ENCODE peak calls at places on chromosomes 11 and 22, in nine cellular contexts. One of them, this sample, is unnamed.

GRCh38 chr11:111845256-111846028 is 25.9 kb downstream of the ALG9 start:
- DNase-seq in mucosa of gallbladder: no peak
- DNase-seq in C1 segment of cervical spinal cord: no peak
- DNase-seq in hypothalamus: no peak
- DNase-seq in NCI-H1105 treated with DMSO at 0.1 percent for 48 hours: no peak
- DNase-seq in neural progenitor cell: no peak
- DNase-seq in GM03348: no peak
- DNase-seq in iPS-NIHi11: no peak
- DNase-seq in activated naive CD8-positive, alpha-beta T cell treated with anti-CD3 and anti-CD28 coated beads, Interleukin-2, amount 10 ng/mL, durations not matched to agents 7 days and 5 days: no peak
- DNase-seq in this sample: peak

GRCh38 chr11:1218256-1218787 is 4.5 kb upstream of the MUC5B start:
- DNase-seq in activated naive CD8-positive, alpha-beta T cell treated with anti-CD3 and anti-CD28 coated beads, Interleukin-2, amount 10 ng/mL, durations not matched to agents 7 days and 5 days: no peak
- DNase-seq in neural progenitor cell: no peak
- DNase-seq in NCI-H1105 treated with DMSO at 0.1 percent for 48 hours: no peak
- DNase-seq in C1 segment of cervical spinal cord: no peak
- DNase-seq in GM03348: no peak
- DNase-seq in mucosa of gallbladder: no peak
- DNase-seq in iPS-NIHi11: peak
- DNase-seq in hypothalamus: no peak
- DNase-seq in this sample: no peak

GRCh38 chr11:60870733-60871377 is 3.5 kb downstream of the ZP1 start:
- DNase-seq in activated naive CD8-positive, alpha-beta T cell treated with anti-CD3 and anti-CD28 coated beads, Interleukin-2, amount 10 ng/mL, durations not matched to agents 7 days and 5 days: peak
- DNase-seq in hypothalamus: no peak
- DNase-seq in neural progenitor cell: no peak
- DNase-seq in mucosa of gallbladder: no peak
- DNase-seq in GM03348: no peak
- DNase-seq in NCI-H1105 treated with DMSO at 0.1 percent for 48 hours: no peak
- DNase-seq in C1 segment of cervical spinal cord: no peak
- DNase-seq in iPS-NIHi11: no peak
- DNase-seq in this sample: no peak

GRCh38 chr11:7573558-7574296 is 59.9 kb downstream of the PPFIBP2 start:
- DNase-seq in iPS-NIHi11: peak
- DNase-seq in mucosa of gallbladder: peak
- DNase-seq in GM03348: no peak
- DNase-seq in hypothalamus: no peak
- DNase-seq in C1 segment of cervical spinal cord: no peak
- DNase-seq in NCI-H1105 treated with DMSO at 0.1 percent for 48 hours: no peak
- DNase-seq in neural progenitor cell: no peak
- DNase-seq in activated naive CD8-positive, alpha-beta T cell treated with anti-CD3 and anti-CD28 coated beads, Interleukin-2, amount 10 ng/mL, durations not matched to agents 7 days and 5 days: no peak
- DNase-seq in this sample: peak

GRCh38 chr11:5280582-5281102 is 10.9 kb upstream of the HBE1 start:
- DNase-seq in hypothalamus: peak
- DNase-seq in neural progenitor cell: peak
- DNase-seq in iPS-NIHi11: peak
- DNase-seq in GM03348: peak
- DNase-seq in mucosa of gallbladder: peak
- DNase-seq in C1 segment of cervical spinal cord: no peak
- DNase-seq in NCI-H1105 treated with DMSO at 0.1 percent for 48 hours: no peak
- DNase-seq in activated naive CD8-positive, alpha-beta T cell treated with anti-CD3 and anti-CD28 coated beads, Interleukin-2, amount 10 ng/mL, durations not matched to agents 7 days and 5 days: no peak
- DNase-seq in this sample: peak

GRCh38 chr22:41418717-41419116 is 27.9 kb downstream of the TOB2 start:
- DNase-seq in NCI-H1105 treated with DMSO at 0.1 percent for 48 hours: no peak
- DNase-seq in GM03348: no peak
- DNase-seq in C1 segment of cervical spinal cord: no peak
- DNase-seq in hypothalamus: no peak
- DNase-seq in iPS-NIHi11: no peak
- DNase-seq in mucosa of gallbladder: no peak
- DNase-seq in neural progenitor cell: no peak
- DNase-seq in activated naive CD8-positive, alpha-beta T cell treated with anti-CD3 and anti-CD28 coated beads, Interleukin-2, amount 10 ng/mL, durations not matched to agents 7 days and 5 days: no peak
- DNase-seq in this sample: no peak

GRCh38 chr22:37197451-37198289 is 9.6 kb upstream of the C1QTNF6 start:
- DNase-seq in mucosa of gallbladder: peak
- DNase-seq in iPS-NIHi11: no peak
- DNase-seq in neural progenitor cell: no peak
- DNase-seq in GM03348: no peak
- DNase-seq in activated naive CD8-positive, alpha-beta T cell treated with anti-CD3 and anti-CD28 coated beads, Interleukin-2, amount 10 ng/mL, durations not matched to agents 7 days and 5 days: peak
- DNase-seq in hypothalamus: no peak
- DNase-seq in C1 segment of cervical spinal cord: peak
- DNase-seq in NCI-H1105 treated with DMSO at 0.1 percent for 48 hours: peak
- DNase-seq in this sample: peak

GRCh38 chr11:79973701-79974626 is 533.1 kb upstream of the TENM4 start:
- DNase-seq in mucosa of gallbladder: peak
- DNase-seq in GM03348: peak
- DNase-seq in neural progenitor cell: peak
- DNase-seq in C1 segment of cervical spinal cord: no peak
- DNase-seq in NCI-H1105 treated with DMSO at 0.1 percent for 48 hours: no peak
- DNase-seq in iPS-NIHi11: peak
- DNase-seq in activated naive CD8-positive, alpha-beta T cell treated with anti-CD3 and anti-CD28 coated beads, Interleukin-2, amount 10 ng/mL, durations not matched to agents 7 days and 5 days: no peak
- DNase-seq in hypothalamus: no peak
- DNase-seq in this sample: no peak

GRCh38 chr11:70423523-70424505 is 25.5 kb downstream of the CTTN start:
- DNase-seq in NCI-H1105 treated with DMSO at 0.1 percent for 48 hours: no peak
- DNase-seq in iPS-NIHi11: peak
- DNase-seq in GM03348: peak
- DNase-seq in hypothalamus: no peak
- DNase-seq in activated naive CD8-positive, alpha-beta T cell treated with anti-CD3 and anti-CD28 coated beads, Interleukin-2, amount 10 ng/mL, durations not matched to agents 7 days and 5 days: no peak
- DNase-seq in mucosa of gallbladder: no peak
- DNase-seq in C1 segment of cervical spinal cord: no peak
- DNase-seq in neural progenitor cell: peak
- DNase-seq in this sample: no peak

GRCh38 chr11:134365011-134365925 is 33.5 kb downstream of the GLB1L2 start:
- DNase-seq in hypothalamus: no peak
- DNase-seq in activated naive CD8-positive, alpha-beta T cell treated with anti-CD3 and anti-CD28 coated beads, Interleukin-2, amount 10 ng/mL, durations not matched to agents 7 days and 5 days: no peak
- DNase-seq in neural progenitor cell: no peak
- DNase-seq in NCI-H1105 treated with DMSO at 0.1 percent for 48 hours: no peak
- DNase-seq in mucosa of gallbladder: no peak
- DNase-seq in GM03348: no peak
- DNase-seq in C1 segment of cervical spinal cord: no peak
- DNase-seq in iPS-NIHi11: no peak
- DNase-seq in this sample: no peak

GRCh38 chr11:28547395-28547794 is 439.2 kb downstream of the METTL15 start:
- DNase-seq in NCI-H1105 treated with DMSO at 0.1 percent for 48 hours: no peak
- DNase-seq in neural progenitor cell: peak
- DNase-seq in iPS-NIHi11: no peak
- DNase-seq in C1 segment of cervical spinal cord: no peak
- DNase-seq in hypothalamus: no peak
- DNase-seq in mucosa of gallbladder: no peak
- DNase-seq in activated naive CD8-positive, alpha-beta T cell treated with anti-CD3 and anti-CD28 coated beads, Interleukin-2, amount 10 ng/mL, durations not matched to agents 7 days and 5 days: no peak
- DNase-seq in GM03348: no peak
- DNase-seq in this sample: no peak

GRCh38 chr11:65870706-65871681 is 1.6 kb downstream of the EFEMP2 start:
- DNase-seq in NCI-H1105 treated with DMSO at 0.1 percent for 48 hours: no peak
- DNase-seq in iPS-NIHi11: no peak
- DNase-seq in GM03348: no peak
- DNase-seq in hypothalamus: no peak
- DNase-seq in mucosa of gallbladder: no peak
- DNase-seq in neural progenitor cell: no peak
- DNase-seq in activated naive CD8-positive, alpha-beta T cell treated with anti-CD3 and anti-CD28 coated beads, Interleukin-2, amount 10 ng/mL, durations not matched to agents 7 days and 5 days: no peak
- DNase-seq in C1 segment of cervical spinal cord: no peak
- DNase-seq in this sample: no peak

GRCh38 chr11:16776716-16777115 is 38.3 kb downstream of the C11orf58 start:
- DNase-seq in C1 segment of cervical spinal cord: peak
- DNase-seq in GM03348: peak
- DNase-seq in hypothalamus: no peak
- DNase-seq in iPS-NIHi11: no peak
- DNase-seq in activated naive CD8-positive, alpha-beta T cell treated with anti-CD3 and anti-CD28 coated beads, Interleukin-2, amount 10 ng/mL, durations not matched to agents 7 days and 5 days: no peak
- DNase-seq in mucosa of gallbladder: no peak
- DNase-seq in neural progenitor cell: no peak
- DNase-seq in NCI-H1105 treated with DMSO at 0.1 percent for 48 hours: no peak
- DNase-seq in this sample: no peak

GRCh38 chr11:46669606-46670243 is 30.7 kb downstream of the ARHGAP1 start:
- DNase-seq in GM03348: no peak
- DNase-seq in C1 segment of cervical spinal cord: no peak
- DNase-seq in mucosa of gallbladder: no peak
- DNase-seq in NCI-H1105 treated with DMSO at 0.1 percent for 48 hours: peak
- DNase-seq in activated naive CD8-positive, alpha-beta T cell treated with anti-CD3 and anti-CD28 coated beads, Interleukin-2, amount 10 ng/mL, durations not matched to agents 7 days and 5 days: no peak
- DNase-seq in iPS-NIHi11: peak
- DNase-seq in neural progenitor cell: peak
- DNase-seq in hypothalamus: no peak
- DNase-seq in this sample: no peak

GRCh38 chr11:75400110-75400865 is 970 bp downstream of the RPS3 start:
- DNase-seq in iPS-NIHi11: no peak
- DNase-seq in C1 segment of cervical spinal cord: no peak
- DNase-seq in mucosa of gallbladder: no peak
- DNase-seq in GM03348: peak
- DNase-seq in activated naive CD8-positive, alpha-beta T cell treated with anti-CD3 and anti-CD28 coated beads, Interleukin-2, amount 10 ng/mL, durations not matched to agents 7 days and 5 days: no peak
- DNase-seq in hypothalamus: no peak
- DNase-seq in neural progenitor cell: no peak
- DNase-seq in NCI-H1105 treated with DMSO at 0.1 percent for 48 hours: peak
- DNase-seq in this sample: peak

GRCh38 chr11:129458756-129459535 is 83.3 kb downstream of the BARX2 start:
- DNase-seq in iPS-NIHi11: no peak
- DNase-seq in neural progenitor cell: no peak
- DNase-seq in C1 segment of cervical spinal cord: no peak
- DNase-seq in activated naive CD8-positive, alpha-beta T cell treated with anti-CD3 and anti-CD28 coated beads, Interleukin-2, amount 10 ng/mL, durations not matched to agents 7 days and 5 days: no peak
- DNase-seq in GM03348: no peak
- DNase-seq in mucosa of gallbladder: no peak
- DNase-seq in NCI-H1105 treated with DMSO at 0.1 percent for 48 hours: peak
- DNase-seq in hypothalamus: no peak
- DNase-seq in this sample: no peak

GRCh38 chr11:103863497-103863896 is 172.9 kb upstream of the DDI1 start:
- DNase-seq in neural progenitor cell: no peak
- DNase-seq in activated naive CD8-positive, alpha-beta T cell treated with anti-CD3 and anti-CD28 coated beads, Interleukin-2, amount 10 ng/mL, durations not matched to agents 7 days and 5 days: no peak
- DNase-seq in hypothalamus: no peak
- DNase-seq in GM03348: peak
- DNase-seq in mucosa of gallbladder: no peak
- DNase-seq in C1 segment of cervical spinal cord: no peak
- DNase-seq in NCI-H1105 treated with DMSO at 0.1 percent for 48 hours: no peak
- DNase-seq in iPS-NIHi11: no peak
- DNase-seq in this sample: peak

GRCh38 chr11:59207988-59208432 is 4.7 kb downstream of the MPEG1 start:
- DNase-seq in neural progenitor cell: peak
- DNase-seq in GM03348: peak
- DNase-seq in C1 segment of cervical spinal cord: no peak
- DNase-seq in mucosa of gallbladder: no peak
- DNase-seq in activated naive CD8-positive, alpha-beta T cell treated with anti-CD3 and anti-CD28 coated beads, Interleukin-2, amount 10 ng/mL, durations not matched to agents 7 days and 5 days: no peak
- DNase-seq in hypothalamus: peak
- DNase-seq in iPS-NIHi11: peak
- DNase-seq in NCI-H1105 treated with DMSO at 0.1 percent for 48 hours: peak
- DNase-seq in this sample: peak

GRCh38 chr11:128235446-128235845 is 351.9 kb downstream of the ETS1 start:
- DNase-seq in NCI-H1105 treated with DMSO at 0.1 percent for 48 hours: peak
- DNase-seq in activated naive CD8-positive, alpha-beta T cell treated with anti-CD3 and anti-CD28 coated beads, Interleukin-2, amount 10 ng/mL, durations not matched to agents 7 days and 5 days: no peak
- DNase-seq in iPS-NIHi11: no peak
- DNase-seq in neural progenitor cell: no peak
- DNase-seq in mucosa of gallbladder: no peak
- DNase-seq in C1 segment of cervical spinal cord: no peak
- DNase-seq in GM03348: no peak
- DNase-seq in hypothalamus: no peak
- DNase-seq in this sample: no peak

GRCh38 chr11:131815631-131816030 is 445.2 kb downstream of the NTM start:
- DNase-seq in GM03348: no peak
- DNase-seq in iPS-NIHi11: peak
- DNase-seq in mucosa of gallbladder: no peak
- DNase-seq in neural progenitor cell: peak
- DNase-seq in hypothalamus: no peak
- DNase-seq in activated naive CD8-positive, alpha-beta T cell treated with anti-CD3 and anti-CD28 coated beads, Interleukin-2, amount 10 ng/mL, durations not matched to agents 7 days and 5 days: no peak
- DNase-seq in C1 segment of cervical spinal cord: no peak
- DNase-seq in NCI-H1105 treated with DMSO at 0.1 percent for 48 hours: no peak
- DNase-seq in this sample: no peak

GRCh38 chr11:44621140-44621681 is 55.7 kb downstream of the CD82 start:
- DNase-seq in NCI-H1105 treated with DMSO at 0.1 percent for 48 hours: peak
- DNase-seq in GM03348: peak
- DNase-seq in iPS-NIHi11: peak
- DNase-seq in hypothalamus: peak
- DNase-seq in mucosa of gallbladder: peak
- DNase-seq in C1 segment of cervical spinal cord: peak
- DNase-seq in neural progenitor cell: peak
- DNase-seq in activated naive CD8-positive, alpha-beta T cell treated with anti-CD3 and anti-CD28 coated beads, Interleukin-2, amount 10 ng/mL, durations not matched to agents 7 days and 5 days: peak
- DNase-seq in this sample: peak

GRCh38 chr11:123702137-123702536 is 39.3 kb downstream of the ZNF202 start:
- DNase-seq in GM03348: no peak
- DNase-seq in hypothalamus: no peak
- DNase-seq in neural progenitor cell: no peak
- DNase-seq in C1 segment of cervical spinal cord: no peak
- DNase-seq in activated naive CD8-positive, alpha-beta T cell treated with anti-CD3 and anti-CD28 coated beads, Interleukin-2, amount 10 ng/mL, durations not matched to agents 7 days and 5 days: no peak
- DNase-seq in iPS-NIHi11: no peak
- DNase-seq in NCI-H1105 treated with DMSO at 0.1 percent for 48 hours: no peak
- DNase-seq in mucosa of gallbladder: no peak
- DNase-seq in this sample: no peak

GRCh38 chr11:65489061-65489705 is 9.7 kb upstream of the MALAT1 start:
- DNase-seq in iPS-NIHi11: no peak
- DNase-seq in mucosa of gallbladder: no peak
- DNase-seq in C1 segment of cervical spinal cord: peak
- DNase-seq in neural progenitor cell: peak
- DNase-seq in activated naive CD8-positive, alpha-beta T cell treated with anti-CD3 and anti-CD28 coated beads, Interleukin-2, amount 10 ng/mL, durations not matched to agents 7 days and 5 days: no peak
- DNase-seq in NCI-H1105 treated with DMSO at 0.1 percent for 48 hours: no peak
- DNase-seq in hypothalamus: no peak
- DNase-seq in GM03348: peak
- DNase-seq in this sample: peak

This sample was measured in trophoblast cell.